ENCODE peak calls at places on chromosome 14, in eight cellular contexts. K is Calu3, U is foreskin keratinocyte, S is left lung, N is epithelial cell of esophagus, H is heart left ventricle, G is colonic mucosa, I is tibial artery. Z is an unnamed sample.

GRCh38 chr14:68193970-68194634 is 374.5 kb downstream of the RAD51B start:
- DNase-seq in U (no peak), H (no peak), N (no peak), I (no peak), S (no peak), G (no peak), K (no peak), Z (no peak)

GRCh38 chr14:77862154-77862783 is 62.4 kb downstream of the ADCK1 start:
- DNase-seq in S (peak), N (peak), I (peak), G (peak), K (peak), U (peak), H (peak), Z (peak)

GRCh38 chr14:89827260-89827659 is 127.3 kb downstream of the EFCAB11 start:
- DNase-seq in G (no peak), H (no peak), K (no peak), S (no peak), N (no peak), U (no peak), I (no peak), Z (no peak)

GRCh38 chr14:60093606-60094005 is 1.9 kb downstream of the PCNX4 start:
- DNase-seq in K (no peak), U (no peak), I (no peak), S (no peak), G (no peak), N (no peak), H (no peak), Z (no peak)

GRCh38 chr14:54387328-54387727 is 9.5 kb upstream of the CDKN3 start:
- DNase-seq in N (no peak), S (no peak), K (no peak), G (no peak), I (no peak), U (no peak), H (no peak), Z (no peak)

GRCh38 chr14:30874999-30875787 is 834 bp downstream of the COCH start:
- DNase-seq in G (no peak), I (no peak), S (peak), K (peak), N (no peak), H (no peak), U (peak), Z (no peak)

GRCh38 chr14:77222546-77223225 is 41.1 kb downstream of the TMEM63C start:
- DNase-seq in S (no peak), I (no peak), H (no peak), U (no peak), N (no peak), K (no peak), G (no peak), Z (no peak)

GRCh38 chr14:64549805-64550538 is at the start of gene PPP1R36:
- DNase-seq in U (no peak), K (peak), H (peak), N (peak), S (peak), I (no peak), G (peak), Z (no peak)

GRCh38 chr14:99213101-99213500 is 58.9 kb downstream of the BCL11B start:
- DNase-seq in K (no peak), H (no peak), S (peak), I (no peak), U (no peak), G (no peak), N (no peak), Z (peak)

GRCh38 chr14:105337966-105338365 is 23.4 kb downstream of the PACS2 start:
- DNase-seq in G (no peak), N (no peak), S (peak), H (peak), I (peak), U (no peak), K (no peak), Z (peak)

GRCh38 chr14:103072595-103073366 is 11.2 kb upstream of the LBHD2 start:
- DNase-seq in G (no peak), I (no peak), K (peak), U (no peak), N (peak), H (no peak), S (no peak), Z (no peak)

GRCh38 chr14:64812412-64812811 is 67.3 kb downstream of the SPTB start:
- DNase-seq in N (peak), H (no peak), S (no peak), I (no peak), U (peak), G (peak), K (peak), Z (no peak)

GRCh38 chr14:53509227-53509822 is 356.2 kb upstream of the DDHD1 start:
- DNase-seq in K (no peak), I (no peak), U (peak), H (peak), N (peak), S (no peak), G (peak), Z (no peak)

GRCh38 chr14:95156153-95156764 is 1.1 kb downstream of the DICER1 start:
- DNase-seq in G (peak), N (peak), U (no peak), S (no peak), I (no peak), H (no peak), K (no peak), Z (no peak)

GRCh38 chr14:76257842-76258397 is 106.2 kb downstream of the GPATCH2L start:
- DNase-seq in U (no peak), H (no peak), K (no peak), G (no peak), N (no peak), S (no peak), I (no peak), Z (no peak)

GRCh38 chr14:62117010-62117717 is 354.9 kb downstream of the SNAPC1 start:
- DNase-seq in N (peak), H (peak), K (peak), U (peak), G (peak), S (peak), I (peak), Z (no peak)

GRCh38 chr14:52119030-52119429 is 50.2 kb upstream of the NID2 start:
- DNase-seq in H (no peak), S (no peak), N (no peak), G (peak), U (no peak), K (no peak), I (no peak), Z (no peak)

GRCh38 chr14:66045572-66046021 is 440.6 kb upstream of the CCDC196 start:
- DNase-seq in U (peak), I (no peak), H (peak), N (peak), K (no peak), G (no peak), S (no peak), Z (no peak)

GRCh38 chr14:57938533-57938932 is 72.6 kb upstream of the SLC35F4 start:
- DNase-seq in S (no peak), H (no peak), I (no peak), U (no peak), K (no peak), G (no peak), N (no peak), Z (no peak)

GRCh38 chr14:94989946-94990345 is 167.4 kb downstream of the DICER1 start:
- DNase-seq in U (no peak), I (no peak), G (no peak), K (no peak), H (no peak), S (no peak), N (no peak), Z (no peak)

GRCh38 chr14:29643415-29644206 is 284.0 kb downstream of the PRKD1 start:
- DNase-seq in G (no peak), N (no peak), K (no peak), I (no peak), U (no peak), H (no peak), S (no peak), Z (no peak)

GRCh38 chr14:95452176-95452889 is 64.1 kb downstream of the SYNE3 start:
- DNase-seq in U (no peak), S (no peak), H (no peak), G (no peak), K (peak), I (no peak), N (peak), Z (no peak)

GRCh38 chr14:42944284-42944683 is 1337.6 kb downstream of the LRFN5 start:
- DNase-seq in U (peak), I (no peak), G (no peak), N (no peak), H (no peak), K (no peak), S (no peak), Z (no peak)

GRCh38 chr14:29216774-29217232 is 450.2 kb downstream of the FOXG1 start:
- DNase-seq in S (no peak), H (no peak), N (peak), G (no peak), K (no peak), U (peak), I (no peak), Z (no peak)

GRCh38 chr14:36293824-36294223 is 26.6 kb downstream of the MBIP start:
- DNase-seq in K (no peak), U (peak), G (no peak), S (no peak), N (peak), I (no peak), H (no peak), Z (peak)

GRCh38 chr14:54002653-54003052 is 46.0 kb upstream of the BMP4 start:
- DNase-seq in K (no peak), H (no peak), S (no peak), I (no peak), U (peak), G (no peak), N (no peak), Z (no peak)

GRCh38 chr14:77889971-77890442 is 90.1 kb downstream of the ADCK1 start:
- DNase-seq in G (no peak), N (peak), S (no peak), K (no peak), H (no peak), I (no peak), U (peak), Z (no peak)

GRCh38 chr14:100536141-100536540 is 51.1 kb downstream of the BEGAIN start:
- DNase-seq in G (peak), I (no peak), H (no peak), N (no peak), U (no peak), S (peak), K (no peak), Z (no peak)

GRCh38 chr14:65910108-65910507 is 497.6 kb downstream of the FUT8 start:
- DNase-seq in G (no peak), I (no peak), N (peak), U (peak), H (no peak), S (no peak), K (no peak), Z (no peak)

GRCh38 chr14:99425272-99425681 is 55.4 kb downstream of the SETD3 start:
- DNase-seq in K (no peak), N (no peak), I (no peak), H (no peak), G (no peak), U (no peak), S (peak), Z (no peak)

GRCh38 chr14:103815253-103815652 is 32.1 kb downstream of the PPP1R13B start:
- DNase-seq in S (no peak), I (no peak), N (no peak), G (no peak), K (no peak), H (no peak), U (no peak), Z (no peak)

GRCh38 chr14:61107896-61108295 is 126.9 kb downstream of the SLC38A6 start:
- DNase-seq in H (no peak), N (no peak), K (no peak), I (no peak), U (no peak), G (no peak), S (no peak), Z (no peak)

GRCh38 chr14:61107148-61107641 is 126.2 kb downstream of the SLC38A6 start:
- DNase-seq in U (no peak), S (no peak), N (no peak), G (peak), H (peak), K (no peak), I (no peak), Z (no peak)

GRCh38 chr14:61108742-61109141 is 127.7 kb downstream of the SLC38A6 start:
- DNase-seq in U (no peak), S (no peak), H (no peak), N (no peak), G (no peak), K (no peak), I (no peak), Z (no peak)

GRCh38 chr14:61104358-61104757 is 123.3 kb downstream of the SLC38A6 start:
- DNase-seq in G (no peak), N (no peak), H (no peak), K (no peak), U (no peak), S (no peak), I (no peak), Z (no peak)

DNA sequence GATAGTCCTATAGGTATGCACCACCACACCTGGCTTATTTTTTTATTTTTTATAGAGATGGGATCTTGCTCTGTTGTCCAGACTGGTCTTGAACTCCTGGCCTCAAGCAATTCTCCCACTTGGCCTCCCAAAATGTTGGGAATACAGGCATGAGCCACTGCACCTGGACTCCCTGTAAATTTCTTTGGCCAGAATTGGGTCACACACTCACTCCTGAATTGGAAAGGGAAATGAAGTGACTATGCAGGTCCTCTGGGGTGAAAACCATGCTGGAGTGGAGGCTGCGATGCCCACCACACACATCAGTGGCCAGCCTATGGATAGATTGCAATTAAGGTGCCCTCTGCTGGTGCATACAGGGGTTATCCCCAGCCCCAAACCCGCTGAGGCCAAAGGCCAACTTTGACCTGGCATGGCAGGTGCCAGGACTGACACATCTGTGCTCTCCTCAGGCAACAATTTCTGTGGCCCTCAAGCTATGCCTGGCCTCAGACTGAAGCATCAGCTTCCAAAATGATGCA is 125.6 kb downstream of the SLC38A6 start:
- DNase-seq in N (no peak), G (no peak), I (no peak), U (no peak), S (no peak), H (no peak), K (no peak), Z (no peak)
- TF ChIP-seq CTCF in N (peak), G (no peak), I (no peak), U (peak), S (no peak), H (no peak), K (no peak), Z (peak)

GRCh38 chr14:74459289-74459946 is 33.4 kb upstream of the SYNDIG1L start:
- DNase-seq in U (peak), I (no peak), G (no peak), S (no peak), N (peak), H (no peak), K (peak), Z (peak)
- TF ChIP-seq CTCF in U (peak), I (peak), G (peak), S (peak), N (peak), H (peak), K (no peak), Z (peak)

GRCh38 chr14:74042296-74042695 is 23.1 kb downstream of the BBOF1 start:
- DNase-seq in S (no peak), I (no peak), N (no peak), K (no peak), G (no peak), H (no peak), U (no peak), Z (no peak)

GRCh38 chr14:74049886-74050495 is 30.8 kb downstream of the BBOF1 start:
- DNase-seq in I (no peak), N (no peak), K (no peak), H (no peak), G (no peak), S (no peak), U (no peak), Z (no peak)

DNA sequence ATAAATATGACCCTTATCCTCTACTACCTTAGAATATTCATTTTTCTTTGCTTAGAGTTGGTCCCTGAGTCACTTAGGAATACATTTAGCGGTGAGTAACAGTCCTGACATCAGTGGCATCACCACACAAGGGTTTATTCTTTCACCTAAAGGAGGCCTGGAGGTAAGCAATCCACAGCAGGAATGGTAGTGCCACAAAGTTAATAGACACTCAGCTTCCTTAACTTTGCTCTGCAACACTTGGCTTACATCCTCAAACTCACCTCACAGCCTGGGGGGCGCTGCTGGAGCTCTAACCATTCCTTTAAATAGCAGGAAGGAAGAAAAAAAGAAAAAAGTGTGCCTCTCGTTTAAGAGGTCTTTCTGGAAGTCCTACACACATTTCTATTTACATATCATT is 29.1 kb downstream of the BBOF1 start:
- DNase-seq in I (no peak), N (peak), H (no peak), K (peak), U (peak), S (no peak), G (no peak), Z (no peak)
- TF ChIP-seq CTCF in I (no peak), N (no peak), H (no peak), K (no peak), U (peak), S (no peak), G (no peak), Z (no peak)

GRCh38 chr14:93214598-93214997 is 7.5 kb downstream of the UBR7 start:
- DNase-seq in N (no peak), G (no peak), H (no peak), K (no peak), U (no peak), S (no peak), I (no peak), Z (no peak)

GRCh38 chr14:93220509-93220908 is 13.5 kb downstream of the UBR7 start:
- DNase-seq in H (no peak), K (no peak), G (no peak), S (no peak), I (no peak), N (no peak), U (no peak), Z (no peak)

GRCh38 chr14:93223565-93223964 is 16.5 kb downstream of the UBR7 start:
- DNase-seq in I (no peak), N (no peak), H (no peak), S (peak), U (no peak), G (no peak), K (no peak), Z (no peak)

GRCh38 chr14:93219103-93219726 is 12.2 kb downstream of the UBR7 start:
- DNase-seq in G (peak), S (no peak), N (peak), H (no peak), I (no peak), K (peak), U (peak), Z (no peak)
- TF ChIP-seq CTCF in G (peak), S (no peak), N (peak), H (peak), I (no peak), K (peak), U (peak), Z (peak)

DNA sequence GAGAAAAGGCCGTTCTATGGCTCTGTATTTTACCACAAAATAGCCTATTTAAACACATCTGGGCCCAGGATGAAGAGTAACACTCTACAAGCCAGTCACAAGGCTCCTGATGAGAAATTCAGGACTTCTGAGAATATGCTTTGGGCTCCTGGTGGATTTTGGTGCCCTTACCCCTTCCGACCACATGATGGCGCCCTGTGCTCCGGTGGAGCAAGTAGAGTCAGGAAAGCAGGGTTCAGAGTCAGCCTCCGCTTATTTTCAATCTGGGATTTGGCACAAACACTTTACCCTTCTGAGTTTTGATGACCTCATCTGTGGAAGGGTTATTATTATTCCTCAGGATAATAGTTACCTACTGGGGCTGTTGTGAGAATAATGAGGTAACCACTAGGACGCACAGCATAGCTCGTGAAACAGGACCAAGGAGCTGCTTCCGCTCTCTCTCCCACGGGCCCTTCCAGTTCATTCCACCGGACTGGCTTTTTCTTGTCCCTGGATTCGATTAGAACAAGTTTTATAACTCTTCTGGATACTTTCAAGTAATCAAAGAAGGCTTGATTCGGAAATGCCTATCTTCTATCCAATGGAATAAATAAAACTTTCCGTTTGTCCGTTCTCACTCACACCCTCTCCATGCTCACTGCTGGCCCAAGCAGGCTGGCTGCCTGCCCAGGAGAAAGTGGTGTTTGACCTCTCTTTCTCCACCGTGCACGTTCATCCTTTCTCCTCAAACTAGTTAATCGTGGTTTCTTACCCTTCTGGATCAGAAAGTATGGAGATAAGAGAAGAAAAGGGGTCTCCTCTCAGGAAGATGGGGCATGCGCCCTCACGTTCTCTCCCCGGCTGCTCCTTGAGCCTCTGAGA is 104.6 kb downstream of the GALC start:
- DNase-seq in H (no peak), K (peak), G (peak), U (no peak), S (no peak), I (peak), N (peak), Z (no peak)
- TF ChIP-seq CTCF in H (peak), K (no peak), G (peak), U (peak), S (no peak), I (peak), N (peak), Z (peak)

GRCh38 chr14:79584679-79585078 is 626.6 kb downstream of the DIO2 start:
- DNase-seq in G (no peak), I (no peak), H (no peak), U (peak), S (no peak), K (peak), N (peak), Z (no peak)
- TF ChIP-seq CTCF in G (no peak), I (no peak), H (no peak), U (peak), S (no peak), K (no peak), N (peak), Z (no peak)

GRCh38 chr14:74562515-74563232 is 49.4 kb downstream of the LTBP2 start:
- DNase-seq in K (no peak), S (no peak), G (no peak), N (peak), I (no peak), U (no peak), H (no peak), Z (no peak)
- TF ChIP-seq CTCF in K (no peak), S (no peak), G (no peak), N (no peak), I (no peak), U (peak), H (no peak), Z (no peak)

Z was measured in CD14-positive monocyte.